ENCODE peak calls at places on chromosomes 7 and 10, in four cellular contexts. G is DND-41, N is keratinocyte, M is IMR-90. B is an unnamed sample.

GRCh38 chr10:26453850-26454249 is 15.7 kb downstream of the APBB1IP start:
- DNase-seq in G (no peak), N (no peak), M (no peak), B (no peak)

GRCh38 chr7:158015403-158016116 is 572.1 kb downstream of the PTPRN2 start:
- DNase-seq in G (no peak), N (no peak), M (no peak), B (no peak)

GRCh38 chr7:41788556-41788955 is 85.7 kb upstream of the INHBA start:
- DNase-seq in G (no peak), N (no peak), M (no peak), B (no peak)

GRCh38 chr10:20839141-20839540 is 58.0 kb downstream of the NEBL start:
- DNase-seq in G (no peak), N (peak; percentile 50), M (no peak), B (no peak)

GRCh38 chr10:113891476-113891875 is 37.0 kb downstream of the NHLRC2 start:
- DNase-seq in G (no peak), N (no peak), M (no peak), B (no peak)

GRCh38 chr10:122171270-122171669 is 99.8 kb upstream of the BTBD16 start:
- DNase-seq in G (no peak), N (no peak), M (no peak), B (no peak)

GRCh38 chr10:131266936-131267813 is 44.3 kb downstream of the TCERG1L start:
- DNase-seq in G (no peak), N (no peak), M (no peak), B (no peak)

GRCh38 chr7:95899919-95900513 is 127.7 kb downstream of the DYNC1I1 start:
- DNase-seq in G (no peak), N (no peak), M (no peak), B (no peak)

GRCh38 chr10:11403116-11403515 is 208.3 kb downstream of the USP6NL start:
- DNase-seq in G (peak; percentile 89), N (no peak), M (no peak), B (no peak)

GRCh38 chr7:94357076-94357475 is 37.6 kb upstream of the COL1A2 start:
- DNase-seq in G (no peak), N (no peak), M (no peak), B (no peak)

GRCh38 chr10:14220026-14220425 is 110.7 kb downstream of the FRMD4A start:
- DNase-seq in G (no peak), N (no peak), M (peak; percentile 13), B (no peak)

GRCh38 chr7:45120-46090 is 147.0 kb upstream of the FAM20C start:
- DNase-seq in G (no peak), N (no peak), M (no peak), B (no peak)

GRCh38 chr10:125871341-125871740 is 9.8 kb downstream of the DHX32 start:
- DNase-seq in G (no peak), N (no peak), M (peak; percentile 81), B (no peak)

GRCh38 chr10:120789292-120789691 is 61.9 kb upstream of the WDR11 start:
- DNase-seq in G (no peak), N (no peak), M (no peak), B (no peak)

GRCh38 chr7:66556549-66557213 is 72.0 kb upstream of the KCTD7 start:
- DNase-seq in G (no peak), N (no peak), M (no peak), B (no peak)

GRCh38 chr7:49631071-49631826 is 142.2 kb upstream of the VWC2 start:
- DNase-seq in G (no peak), N (no peak), M (no peak), B (no peak)

GRCh38 chr7:111919164-111919563 is 287.0 kb downstream of the DOCK4 start:
- DNase-seq in G (no peak), N (no peak), M (no peak), B (no peak)

GRCh38 chr7:7018290-7018689 is 164.1 kb upstream of the C1GALT1 start:
- DNase-seq in G (no peak), N (no peak), M (no peak), B (no peak)

GRCh38 chr10:70886921-70887665 is 1.3 kb downstream of the PCBD1 start:
- DNase-seq in G (no peak), N (no peak), M (no peak), B (no peak)

GRCh38 chr10:73887038-73888015 is 13.0 kb upstream of the CAMK2G start:
- DNase-seq in G (no peak), N (peak; percentile 85), M (peak; percentile 86), B (peak; percentile 88)

GRCh38 chr7:18175801-18176450 is 148.3 kb upstream of the PRPS1L1 start:
- DNase-seq in G (no peak), N (no peak), M (no peak), B (no peak)

GRCh38 chr7:34073676-34074075 is 168.3 kb downstream of the BMPER start:
- DNase-seq in G (no peak), N (no peak), M (no peak), B (no peak)

GRCh38 chr7:38034062-38034907 is 113.8 kb downstream of the EPDR1 start:
- DNase-seq in G (no peak), N (no peak), M (no peak), B (no peak)

GRCh38 chr7:28900311-28900710 is 57.8 kb downstream of the TRIL start:
- DNase-seq in G (no peak), N (no peak), M (no peak), B (no peak)

GRCh38 chr7:148286150-148286549 is 304.4 kb upstream of the C7orf33 start:
- DNase-seq in G (no peak), N (no peak), M (no peak), B (no peak)

GRCh38 chr7:81235896-81236479 is 317.1 kb upstream of the SEMA3C start:
- DNase-seq in G (no peak), N (no peak), M (no peak), B (no peak)

DNA sequence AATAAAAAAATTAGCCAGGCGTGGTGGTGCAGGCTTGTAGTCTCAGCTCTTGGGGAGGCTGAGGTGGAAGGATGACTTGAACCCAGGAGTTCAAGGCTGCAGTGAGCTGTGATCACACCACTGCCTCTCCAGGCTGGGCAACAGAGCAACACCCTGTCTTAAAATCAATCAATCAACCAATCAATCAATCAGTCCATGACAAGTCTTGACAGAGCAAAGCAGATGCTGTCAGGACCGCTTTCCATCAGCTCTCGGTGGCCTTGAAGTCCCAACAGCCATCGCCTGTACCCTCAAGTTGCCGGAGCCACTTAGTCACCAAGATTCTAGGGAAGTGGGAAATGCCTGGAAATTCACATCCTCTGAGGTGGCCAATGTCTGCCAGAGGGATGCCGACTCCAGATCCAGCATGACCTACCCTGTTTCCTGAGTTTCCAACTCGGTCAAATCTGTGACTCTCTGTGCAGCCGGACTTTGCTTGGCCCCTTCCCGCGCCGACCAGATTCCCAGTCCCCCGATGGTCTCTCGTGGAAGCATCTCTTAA is 871 bp upstream of the CCL24 start:
- DNase-seq in G (no peak), N (no peak), M (peak; percentile 19), B (no peak)
- H2AFZ ChIP-seq in G (no peak overlapping the region), N (no peak overlapping the region), M (no peak overlapping the region), B (no peak overlapping the region)

GRCh38 chr10:3848768-3849643 is 64.0 kb upstream of the KLF6 start:
- DNase-seq in G (no peak), N (no peak), M (peak; percentile 86), B (no peak)

GRCh38 chr10:3844626-3845025 is 59.6 kb upstream of the KLF6 start:
- DNase-seq in G (no peak), N (no peak), M (no peak), B (no peak)

GRCh38 chr10:3850999-3851937 is 66.3 kb upstream of the KLF6 start:
- DNase-seq in G (no peak), N (peak; percentile 56), M (peak; percentile 85), B (peak; percentile 43)

GRCh38 chr10:3852147-3852904 is 67.3 kb upstream of the KLF6 start:
- DNase-seq in G (peak; percentile 46), N (peak; percentile 99), M (peak; percentile 99), B (peak; percentile 99)

DNA sequence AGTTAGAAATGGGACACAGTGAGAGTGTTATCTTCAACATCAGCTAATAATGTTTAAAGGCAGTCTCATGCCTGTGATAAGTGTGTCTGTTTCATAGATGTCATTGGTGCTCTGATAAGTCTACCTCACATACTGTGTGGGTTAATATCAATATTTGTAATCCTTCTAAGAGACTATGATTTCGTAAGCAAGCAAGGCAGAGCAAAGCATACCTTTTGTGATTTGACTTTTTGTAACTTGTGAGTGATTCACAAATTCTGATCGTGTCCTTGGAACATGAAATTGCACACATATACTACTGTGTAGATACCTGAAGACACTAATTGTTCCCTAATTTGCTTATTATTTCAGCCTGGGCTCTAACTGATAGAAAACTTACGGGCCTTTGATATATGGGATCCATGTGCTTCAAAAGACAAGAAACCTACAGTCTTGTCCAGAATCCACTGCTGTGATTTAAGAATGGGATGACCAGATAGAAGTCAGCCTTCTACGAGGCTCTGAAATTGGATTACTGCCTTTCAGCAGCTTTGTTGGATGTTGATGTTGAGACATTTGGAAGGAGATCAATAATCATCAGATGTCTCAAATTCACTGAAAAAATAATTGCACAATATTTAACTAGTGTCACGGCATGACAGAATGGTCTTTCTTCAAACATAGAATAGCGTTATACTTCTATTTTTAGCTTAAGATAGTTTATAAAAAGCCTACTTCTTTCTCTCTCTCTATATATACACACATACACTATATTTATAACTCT is 63.2 kb upstream of the KLF6 start:
- DNase-seq in G (no peak), N (no peak), M (peak; percentile 51), B (no peak)
- H3K9me3 ChIP-seq in G (no peaks in the 10 kb centered on the region), N (no peaks in the 10 kb centered on the region), M (no peaks in the 10 kb centered on the region), B (no peaks in the 10 kb centered on the region)

DNA sequence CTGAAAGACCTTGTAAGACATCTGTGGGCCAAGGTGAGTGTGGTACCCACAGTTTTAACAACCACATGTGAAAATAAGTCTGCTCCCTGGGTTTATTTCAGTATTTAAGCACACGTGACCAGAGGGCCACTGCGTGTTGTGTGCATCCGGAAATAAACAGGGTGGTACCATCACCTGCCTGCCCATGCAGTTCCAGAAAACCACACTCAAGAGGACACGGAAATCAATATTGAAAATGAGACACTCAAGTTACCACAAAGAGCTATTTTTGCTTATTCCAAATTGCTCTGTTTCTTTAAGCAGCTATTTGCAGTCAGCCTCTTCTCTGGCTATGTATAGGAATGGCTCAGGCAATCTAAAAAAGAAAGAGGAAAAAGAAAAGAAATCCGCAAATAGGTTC is 71.8 kb upstream of the LOXL4 start:
- DNase-seq in G (no peak), N (no peak), M (no peak), B (no peak)
- H2AFZ ChIP-seq in G (no peak overlapping the region), N (no peak overlapping the region), M (no peak overlapping the region), B (no peak overlapping the region)

GRCh38 chr10:36808625-36809362 is 316.6 kb upstream of the ANKRD30A start:
- DNase-seq in G (no peak), N (no peak), M (peak; percentile 5), B (no peak)
- H3K9me3 ChIP-seq in G (no peaks in the 10 kb centered on the region), N (no peaks in the 10 kb centered on the region), M (no peaks in the 10 kb centered on the region), B (no peaks in the 10 kb centered on the region)

GRCh38 chr7:137342751-137343482 is 616 bp downstream of the PTN start:
- DNase-seq in G (no peak), N (no peak), M (peak; percentile 12), B (no peak)
- H2AFZ ChIP-seq in G (no peak overlapping the region), N (peak overlapping the region; percentile 71), M (peak overlapping the region; percentile 88), B (no peak overlapping the region)

GRCh38 chr7:138223402-138223872 is 147.2 kb downstream of the AKR1D1 start:
- DNase-seq in G (no peak), N (no peak), M (no peak), B (no peak)
- H3K9me3 ChIP-seq in G (peaks cover 3% of the 10 kb centered on the region), N (no peaks in the 10 kb centered on the region), M (peaks cover 16% of the 10 kb centered on the region), B (no peaks in the 10 kb centered on the region)

DNA sequence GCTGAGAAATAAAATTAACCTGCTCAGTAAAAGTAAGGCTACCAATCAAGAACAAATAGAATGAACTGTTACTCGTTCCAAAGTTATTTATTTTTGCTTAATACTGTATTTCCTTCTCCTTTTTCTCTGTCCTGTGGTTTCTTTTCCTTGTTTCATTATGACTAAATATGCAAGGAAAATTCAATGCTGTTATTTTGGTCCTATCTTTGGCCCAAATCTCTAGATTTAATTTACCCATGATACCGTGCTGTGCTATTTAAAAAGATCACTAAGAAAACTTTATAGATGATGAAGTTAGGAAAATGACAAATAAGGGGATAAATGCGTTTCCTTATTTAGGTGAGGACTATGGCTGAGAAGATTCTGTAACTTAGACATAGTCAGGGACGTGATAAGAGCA is 45.3 kb upstream of the FAM133B start:
- DNase-seq in G (no peak), N (no peak), M (no peak), B (no peak)
- H2AFZ ChIP-seq in G (no peak overlapping the region), N (no peak overlapping the region), M (no peak overlapping the region), B (no peak overlapping the region)